ENCODE peak calls at places on chromosomes 13 and 19, in six cellular contexts. U is IMR-90, N is tibial nerve, B is spleen, Z is body of pancreas, Q is transverse colon. K is an unnamed sample.

GRCh38 chr13:77300176-77301141 is 26.4 kb downstream of the MYCBP2 start:
- DNase-seq in B (no peak), N (no peak), U (peak), Q (no peak), Z (no peak), K (no peak)

GRCh38 chr19:55586976-55587668 is 6.5 kb upstream of the ZNF579 start:
- DNase-seq in Z (peak), B (peak), Q (peak), N (peak), U (peak), K (peak)

GRCh38 chr19:57648336-57649003 is 15.5 kb downstream of the ZNF211 start:
- DNase-seq in Q (no peak), Z (peak), B (no peak), U (no peak), N (no peak), K (no peak)

GRCh38 chr13:44211753-44212152 is 161.9 kb upstream of the SERP2 start:
- DNase-seq in N (no peak), B (no peak), U (no peak), Z (no peak), Q (no peak), K (no peak)

GRCh38 chr19:50664204-50664603 is 15.0 kb downstream of the C19orf81 start:
- DNase-seq in Z (no peak), B (no peak), Q (no peak), U (no peak), N (no peak), K (no peak)

GRCh38 chr13:79282976-79283375 is 123.1 kb downstream of the RBM26 start:
- DNase-seq in U (no peak), Q (no peak), B (no peak), Z (no peak), N (no peak), K (no peak)

GRCh38 chr13:42394361-42395065 is 122.6 kb downstream of the AKAP11 start:
- DNase-seq in N (no peak), Z (no peak), B (no peak), Q (no peak), U (no peak), K (no peak)

GRCh38 chr19:13864513-13865242 is 12.3 kb upstream of the NANOS3 start:
- DNase-seq in N (no peak), B (peak), Z (no peak), U (no peak), Q (no peak), K (no peak)

GRCh38 chr19:49590971-49591730 is at the start of gene PRR12:
- DNase-seq in B (peak), Z (peak), Q (peak), N (no peak), U (peak), K (no peak)

GRCh38 chr13:63481334-63481733 is 2065.7 kb upstream of the PCDH20 start:
- DNase-seq in U (peak), Q (no peak), B (no peak), N (no peak), Z (no peak), K (no peak)

GRCh38 chr13:75779393-75779792 is 143.3 kb downstream of the LMO7 start:
- DNase-seq in N (no peak), B (no peak), U (no peak), Z (no peak), Q (no peak), K (no peak)

GRCh38 chr19:39497850-39498261 is 891 bp upstream of the DLL3 start:
- DNase-seq in N (no peak), U (peak), Z (peak), Q (peak), B (no peak), K (no peak)

GRCh38 chr19:31232871-31233270 is 116.4 kb downstream of the TSHZ3 start:
- DNase-seq in U (peak), B (no peak), Q (no peak), N (no peak), Z (no peak), K (no peak)

GRCh38 chr19:6891761-6892385 is 4.5 kb downstream of the ADGRE1 start:
- DNase-seq in Z (no peak), U (no peak), Q (no peak), N (no peak), B (no peak), K (no peak)

GRCh38 chr13:94712812-94713555 is 639 bp upstream of the SOX21 start:
- DNase-seq in U (peak), N (no peak), Q (no peak), Z (peak), B (no peak), K (no peak)

GRCh38 chr19:13329766-13330165 is 176.5 kb downstream of the CACNA1A start:
- DNase-seq in B (no peak), Q (no peak), Z (no peak), N (no peak), U (peak), K (no peak)

GRCh38 chr13:28321751-28322150 is 173.2 kb downstream of the FLT1 start:
- DNase-seq in U (peak), Q (no peak), Z (no peak), B (no peak), N (no peak), K (no peak)

GRCh38 chr13:21402586-21403307 is 56.4 kb downstream of the ZDHHC20 start:
- DNase-seq in U (peak), Q (no peak), N (no peak), B (no peak), Z (no peak), K (no peak)

GRCh38 chr19:50434525-50434924 is 1.8 kb downstream of the MYBPC2 start:
- DNase-seq in B (peak), U (no peak), Q (peak), N (no peak), Z (no peak), K (no peak)

GRCh38 chr19:17555929-17556813 is 722 bp downstream of the COLGALT1 start:
- DNase-seq in U (peak), Z (peak), B (peak), Q (peak), N (no peak), K (peak)

GRCh38 chr19:1252818-1253513 is 4.6 kb downstream of the MIDN start:
- DNase-seq in N (peak), Z (peak), B (peak), U (peak), Q (peak), K (peak)

GRCh38 chr19:3474015-3474414 is 6.3 kb downstream of the SMIM24 start:
- DNase-seq in U (no peak), B (no peak), Q (peak), N (no peak), Z (peak), K (no peak)

GRCh38 chr13:96080676-96081075 is 9.2 kb upstream of the HS6ST3 start:
- DNase-seq in N (no peak), Q (no peak), B (no peak), Z (no peak), U (no peak), K (no peak)

GRCh38 chr19:11843741-11844140 is 4.8 kb upstream of the ZNF439 start:
- DNase-seq in Z (no peak), Q (no peak), N (no peak), U (no peak), B (no peak), K (no peak)

GRCh38 chr13:61880576-61881283 is 465.1 kb upstream of the PCDH20 start:
- DNase-seq in Q (no peak), N (no peak), Z (peak), U (peak), B (no peak), K (no peak)

GRCh38 chr19:677601-678380 is 1.6 kb downstream of the FSTL3 start:
- DNase-seq in N (no peak), U (no peak), Q (no peak), Z (peak), B (no peak), K (no peak)

GRCh38 chr19:49097453-49098288 is 12.4 kb downstream of the SNRNP70 start:
- DNase-seq in Z (peak), B (peak), Q (peak), N (peak), U (peak), K (peak)

GRCh38 chr13:64158910-64159309 is 2743.3 kb upstream of the PCDH20 start:
- DNase-seq in N (no peak), B (no peak), U (peak), Q (no peak), Z (no peak), K (no peak)

GRCh38 chr19:14363203-14364097 is 17.8 kb upstream of the ADGRE5 start:
- DNase-seq in U (peak), N (no peak), B (peak), Q (peak), Z (peak), K (peak)

GRCh38 chr13:96650301-96650886 is 343.9 kb downstream of the OXGR1 start:
- DNase-seq in N (no peak), U (no peak), Q (no peak), B (no peak), Z (no peak), K (no peak)

GRCh38 chr13:28714651-28715050 is 4.1 kb downstream of the SLC46A3 start:
- DNase-seq in B (no peak), N (no peak), U (no peak), Z (no peak), Q (no peak), K (no peak)

GRCh38 chr19:48424694-48425219 is 21.0 kb upstream of the GRWD1 start:
- DNase-seq in Q (no peak), N (no peak), Z (peak), U (peak), B (no peak), K (no peak)

GRCh38 chr19:39129116-39129515 is 3.5 kb downstream of the PAK4 start:
- DNase-seq in Q (no peak), B (no peak), U (no peak), Z (no peak), N (no peak), K (no peak)

GRCh38 chr19:16581145-16581970 is 9.1 kb upstream of the SLC35E1 start:
- DNase-seq in Q (no peak), B (no peak), Z (peak), U (no peak), N (no peak), K (no peak)

GRCh38 chr13:31699650-31700049 is 39.7 kb upstream of the RXFP2 start:
- DNase-seq in U (no peak), B (no peak), Q (no peak), N (no peak), Z (no peak), K (no peak)

GRCh38 chr13:108860418-108860817 is 231.0 kb downstream of the MYO16 start:
- DNase-seq in Q (no peak), B (no peak), N (no peak), Z (no peak), U (no peak), K (no peak)

GRCh38 chr13:108859202-108860012 is 230.0 kb downstream of the MYO16 start:
- DNase-seq in U (peak), B (no peak), Q (no peak), N (no peak), Z (no peak), K (no peak)

GRCh38 chr13:108855737-108856387 is 226.5 kb downstream of the MYO16 start:
- DNase-seq in Z (no peak), Q (no peak), U (no peak), B (no peak), N (no peak), K (no peak)

GRCh38 chr13:108858676-108859075 is 229.3 kb downstream of the MYO16 start:
- DNase-seq in B (no peak), U (no peak), N (no peak), Q (no peak), Z (no peak), K (no peak)
- TF ChIP-seq POLR2A in B (no peak), U (no peak), N (no peak), Q (no peak), Z (no peak), K (no peak)

GRCh38 chr19:35226748-35227147 is 1.8 kb downstream of the FAM187B start:
- DNase-seq in B (no peak), N (no peak), Z (no peak), U (no peak), Q (no peak), K (peak)

GRCh38 chr19:35225951-35226350 is 2.6 kb downstream of the FAM187B start:
- DNase-seq in Z (no peak), N (no peak), U (no peak), B (no peak), Q (no peak), K (no peak)

GRCh38 chr19:35223856-35224505 is 4.6 kb downstream of the FAM187B start:
- DNase-seq in Q (no peak), N (no peak), B (no peak), Z (no peak), U (no peak), K (no peak)

GRCh38 chr19:35223084-35223790 is 5.3 kb downstream of the FAM187B start:
- DNase-seq in N (no peak), U (no peak), Q (no peak), B (no peak), Z (no peak), K (no peak)

DNA sequence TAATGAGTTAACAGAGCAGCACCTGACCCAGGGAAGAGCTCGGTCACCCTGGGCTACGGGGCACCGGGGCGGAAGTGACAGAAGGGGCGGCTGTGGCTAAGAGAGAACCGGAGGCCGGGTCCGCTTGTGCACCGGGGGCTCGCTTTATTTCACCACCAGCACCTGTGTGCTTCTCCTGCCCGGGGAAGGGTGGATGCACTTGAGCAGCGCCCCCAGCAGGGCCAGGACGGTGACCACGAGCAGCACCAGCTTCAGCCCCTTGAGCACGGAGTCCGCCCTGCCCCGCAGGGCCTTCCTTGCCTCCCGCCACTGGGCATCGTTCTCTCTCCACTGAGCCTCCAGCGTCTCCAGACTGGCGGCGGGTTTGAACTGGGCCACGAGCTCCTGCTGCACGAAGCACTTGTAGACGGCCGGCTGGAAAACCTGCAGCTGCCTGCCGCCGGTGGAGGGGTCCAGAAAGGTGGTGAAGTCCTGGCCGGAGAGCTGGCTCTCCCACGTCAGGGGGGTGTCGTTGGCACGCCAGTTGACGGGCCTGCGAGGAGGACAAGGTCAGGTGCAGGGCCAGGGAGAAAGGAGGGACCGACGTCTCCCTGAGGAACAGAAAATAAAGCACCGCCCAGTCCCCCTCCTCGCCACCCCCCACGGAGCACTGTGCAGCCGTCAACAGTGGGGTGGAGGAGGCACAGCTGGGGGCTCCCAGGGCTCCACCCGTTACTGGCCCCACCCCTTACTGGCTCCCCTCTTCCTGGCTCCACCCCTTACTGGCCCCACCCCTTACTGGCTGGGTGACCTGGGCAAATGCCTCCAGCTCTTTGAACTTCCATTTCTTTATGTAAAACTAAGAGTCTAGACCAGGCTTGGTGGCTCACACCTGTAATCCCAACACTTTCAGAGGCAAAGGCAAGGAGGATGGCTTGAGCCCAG is 3.6 kb downstream of the FAM187B start:
- DNase-seq in N (no peak), B (peak), Z (peak), U (no peak), Q (peak), K (peak)
- TF ChIP-seq CTCF in N (no peak), B (no peak), Z (no peak), U (no peak), Q (no peak), K (no peak)

GRCh38 chr13:106277483-106278154 is 257.8 kb downstream of the EFNB2 start:
- DNase-seq in Q (no peak), U (no peak), N (no peak), B (no peak), Z (no peak), K (no peak)

GRCh38 chr13:106274551-106275208 is 260.8 kb downstream of the EFNB2 start:
- DNase-seq in Z (no peak), B (no peak), Q (no peak), U (no peak), N (no peak), K (no peak)

GRCh38 chr13:106276876-106277275 is 258.6 kb downstream of the EFNB2 start:
- DNase-seq in N (no peak), B (no peak), Z (no peak), U (peak), Q (no peak), K (no peak)

GRCh38 chr13:106281426-106281825 is 254.0 kb downstream of the EFNB2 start:
- DNase-seq in B (no peak), U (no peak), Z (no peak), N (no peak), Q (no peak), K (no peak)

DNA sequence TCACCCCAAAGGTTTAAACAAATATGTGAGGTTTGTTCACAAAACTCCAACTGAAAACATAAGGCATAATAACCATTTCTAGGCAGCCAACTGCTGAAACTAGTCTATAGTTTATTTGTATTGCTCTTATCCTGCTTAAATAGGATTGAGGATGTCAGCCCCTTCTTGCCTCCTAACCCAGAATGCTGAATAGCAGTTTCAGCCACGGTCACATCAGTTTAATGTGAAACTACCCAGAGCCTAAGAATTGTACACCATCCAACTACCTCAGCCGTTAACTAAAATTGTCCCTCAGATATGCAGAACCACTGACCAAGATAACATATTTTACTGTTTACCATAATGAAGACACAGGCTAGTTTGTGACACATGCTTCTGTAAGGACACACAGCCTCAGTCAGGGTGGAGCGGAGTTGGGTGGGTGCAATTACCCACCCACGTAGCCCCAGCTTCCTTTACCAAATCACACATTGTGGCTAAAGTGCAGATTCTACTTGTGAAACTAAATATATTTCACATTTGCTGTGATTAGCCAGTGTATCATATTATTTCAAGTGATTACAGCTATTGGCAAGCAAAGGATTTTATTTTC is 259.9 kb downstream of the EFNB2 start:
- DNase-seq in Q (no peak), N (no peak), B (no peak), U (no peak), Z (no peak), K (no peak)
- H3K4me3 ChIP-seq in Q (no peak), N (no peak), B (no peak), U (no peak), Z (no peak), K (no peak)

GRCh38 chr19:46927106-46927505 is 66.3 kb downstream of the ARHGAP35 start:
- DNase-seq in B (no peak), Z (no peak), U (no peak), Q (no peak), N (no peak), K (peak)

GRCh38 chr19:46925548-46925950 is 64.8 kb downstream of the ARHGAP35 start:
- DNase-seq in B (no peak), N (no peak), U (no peak), Z (peak), Q (peak), K (peak)

GRCh38 chr19:46926201-46927071 is 65.6 kb downstream of the ARHGAP35 start:
- DNase-seq in B (no peak), Q (no peak), U (no peak), N (no peak), Z (no peak), K (peak)

GRCh38 chr19:46922465-46922864 is 61.7 kb downstream of the ARHGAP35 start:
- DNase-seq in B (no peak), Q (no peak), N (no peak), U (no peak), Z (no peak), K (no peak)

DNA sequence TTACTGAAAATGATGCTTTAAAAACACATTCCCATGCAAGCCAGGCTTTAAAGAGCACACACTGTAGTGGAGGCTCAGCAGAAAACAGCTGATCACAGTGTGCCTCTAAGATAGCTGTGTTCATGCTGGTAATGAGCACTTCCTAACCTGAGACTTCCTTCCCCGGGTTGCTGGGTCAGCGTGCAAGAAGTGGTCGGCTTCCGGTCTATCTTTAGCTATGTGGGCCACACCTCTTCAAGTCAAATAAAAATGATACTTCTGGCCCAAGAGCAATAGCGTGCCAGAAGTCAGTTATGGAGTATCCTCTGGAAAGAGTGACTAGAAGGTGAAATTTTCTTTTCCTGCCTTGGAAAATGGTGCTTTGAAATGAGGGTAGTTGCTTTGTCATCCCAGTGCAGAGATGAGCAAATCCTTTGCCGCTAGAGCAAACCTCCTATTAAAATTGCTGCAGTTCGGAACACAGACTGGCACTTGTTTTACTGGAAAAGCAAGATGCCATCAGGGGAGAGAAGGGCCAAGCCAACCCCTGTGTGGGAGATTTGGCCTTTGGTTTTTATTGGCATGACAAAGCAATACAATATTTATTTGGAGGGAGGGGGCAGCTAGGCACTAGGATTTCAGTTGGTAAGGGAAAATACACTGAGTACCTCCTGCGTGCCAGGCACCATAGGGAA is 64.2 kb downstream of the ARHGAP35 start:
- DNase-seq in Q (peak), B (no peak), Z (peak), U (no peak), N (no peak), K (no peak)
- TF ChIP-seq POLR2A in Q (no peak), B (no peak), Z (no peak), U (no peak), N (no peak), K (no peak)

GRCh38 chr19:42178791-42179500 is 38.5 kb downstream of the DEDD2 start:
- DNase-seq in Z (no peak), B (no peak), Q (no peak), N (no peak), U (no peak), K (no peak)
- TF ChIP-seq CTCF in Z (no peak), B (no peak), Q (no peak), N (no peak), U (no peak), K (no peak)

GRCh38 chr13:49935171-49936084 is 712 bp downstream of the SPRYD7 start:
- DNase-seq in Q (peak), N (no peak), B (no peak), Z (peak), U (peak), K (no peak)
- H3K4me3 ChIP-seq in Q (peak), N (peak), B (peak), Z (peak), U (peak), K (peak)